ENCODE peak calls at places on chromosomes 11 and 22, in seven cellular contexts. M, D, F, X, O, W and S are unnamed samples.

GRCh38 chr11:65116370-65117205 is 913 bp downstream of the ZNHIT2 start:
- DNase-seq in F (peak), W (peak), X (peak), M (peak), D (no peak), O (peak), S (peak)

GRCh38 chr11:74783241-74783871 is 34.7 kb downstream of the RNF169 start:
- DNase-seq in W (no peak), O (no peak), X (no peak), M (no peak), F (no peak), D (peak), S (no peak)

GRCh38 chr11:113449743-113450142 is 25.5 kb downstream of the DRD2 start:
- DNase-seq in M (no peak), O (no peak), W (no peak), D (no peak), X (no peak), F (no peak), S (no peak)

GRCh38 chr11:134411887-134412507 is at the start of gene B3GAT1:
- DNase-seq in F (no peak), O (peak), D (no peak), M (no peak), W (no peak), X (peak), S (peak)

GRCh38 chr11:45662665-45663485 is 2.5 kb downstream of the CHST1 start:
- DNase-seq in O (no peak), F (no peak), W (no peak), D (peak), M (no peak), X (no peak), S (no peak)

GRCh38 chr11:102111787-102112653 is 1.8 kb downstream of the YAP1 start:
- DNase-seq in D (no peak), O (no peak), X (no peak), W (peak), M (peak), F (no peak), S (no peak)

GRCh38 chr11:69440876-69441275 is 40.6 kb upstream of the LINC01488 start:
- DNase-seq in W (no peak), F (no peak), D (no peak), M (no peak), O (no peak), X (no peak), S (no peak)

GRCh38 chr11:111960916-111961315 is 23.8 kb downstream of the DIXDC1 start:
- DNase-seq in W (peak), M (peak), O (no peak), F (peak), D (no peak), X (no peak), S (no peak)

GRCh38 chr22:20002098-20002497 is 14.5 kb downstream of the ARVCF start:
- DNase-seq in O (no peak), X (no peak), D (no peak), M (no peak), F (peak), W (no peak), S (no peak)

GRCh38 chr11:12224537-12224893 is 114.1 kb downstream of the MICAL2 start:
- DNase-seq in W (peak), M (peak), O (no peak), D (no peak), X (no peak), F (peak), S (peak)

GRCh38 chr11:129503646-129504045 is 128.0 kb downstream of the BARX2 start:
- DNase-seq in M (no peak), D (no peak), W (no peak), O (no peak), F (no peak), X (no peak), S (no peak)

GRCh38 chr11:93775289-93775688 is 8.8 kb upstream of the MED17 start:
- DNase-seq in O (peak), X (peak), M (no peak), D (no peak), F (no peak), W (no peak), S (no peak)

GRCh38 chr11:59992420-59992819 is 24.6 kb upstream of the OOSP4B start:
- DNase-seq in D (no peak), M (no peak), O (no peak), F (no peak), W (no peak), X (no peak), S (no peak)

GRCh38 chr11:44814881-44815592 is 88.3 kb downstream of the TSPAN18 start:
- DNase-seq in W (no peak), D (no peak), M (no peak), X (no peak), O (no peak), F (no peak), S (no peak)

GRCh38 chr11:79404325-79404724 is 36.5 kb downstream of the TENM4 start:
- DNase-seq in D (no peak), M (no peak), O (no peak), X (no peak), W (no peak), F (no peak), S (no peak)

GRCh38 chr11:40306938-40307548 is 1152.4 kb downstream of the LRRC4C start:
- DNase-seq in W (no peak), D (no peak), M (no peak), X (no peak), O (peak), F (no peak), S (peak)

GRCh38 chr22:40426671-40427070 is 56.3 kb downstream of the SGSM3 start:
- DNase-seq in X (no peak), O (no peak), D (no peak), F (peak), W (no peak), M (no peak), S (no peak)

GRCh38 chr11:107688322-107688918 is 23.4 kb downstream of the SLN start:
- DNase-seq in F (no peak), O (no peak), W (no peak), D (no peak), M (no peak), X (no peak), S (no peak)

GRCh38 chr11:131955901-131956300 is 585.5 kb downstream of the NTM start:
- DNase-seq in W (no peak), X (peak), F (no peak), O (no peak), D (no peak), M (no peak), S (no peak)

GRCh38 chr11:85626496-85626895 is 648 bp downstream of the DLG2 start:
- DNase-seq in F (no peak), M (peak), O (no peak), W (no peak), D (no peak), X (no peak), S (no peak)

GRCh38 chr22:30694638-30695350 is at the start of gene OSBP2:
- DNase-seq in X (peak), F (peak), D (no peak), M (peak), W (peak), O (peak), S (peak)

GRCh38 chr11:86571273-86571948 is 101.0 kb downstream of the ME3 start:
- DNase-seq in F (no peak), X (peak), W (peak), O (peak), M (no peak), D (no peak), S (no peak)

GRCh38 chr11:83945953-83946352 is 659.8 kb upstream of the CCDC90B start:
- DNase-seq in F (no peak), M (no peak), D (no peak), W (no peak), O (no peak), X (no peak), S (no peak)

GRCh38 chr11:72354356-72355115 is 79.8 kb downstream of the CLPB start:
- DNase-seq in X (no peak), M (no peak), D (peak), W (no peak), O (no peak), F (no peak), S (no peak)

GRCh38 chr11:104151404-104152204 is 12.3 kb downstream of the PDGFD start:
- DNase-seq in W (no peak), M (no peak), X (no peak), D (no peak), F (no peak), O (no peak), S (no peak)

GRCh38 chr11:14029971-14030531 is 67.5 kb downstream of the SPON1 start:
- DNase-seq in D (peak), O (no peak), F (peak), W (peak), M (peak), X (no peak), S (no peak)

GRCh38 chr22:50189849-50190181 is 4.1 kb downstream of the TRABD start:
- DNase-seq in O (no peak), W (peak), F (no peak), D (no peak), X (no peak), M (no peak), S (no peak)

GRCh38 chr11:3853935-3854659 is 1.4 kb upstream of the STIM1 start:
- DNase-seq in M (peak), X (no peak), D (no peak), W (peak), O (no peak), F (peak), S (peak)

GRCh38 chr22:20624161-20624616 is 116.8 kb downstream of the MED15 start:
- DNase-seq in W (no peak), X (no peak), F (no peak), O (no peak), D (no peak), M (no peak), S (peak)

GRCh38 chr22:20427104-20427944 is 10.3 kb downstream of the SCARF2 start:
- DNase-seq in D (no peak), M (no peak), X (no peak), O (no peak), W (no peak), F (no peak), S (peak)

GRCh38 chr11:71530602-71531001 is 3.5 kb downstream of the KRTAP5-7 start:
- DNase-seq in X (no peak), W (no peak), D (no peak), O (no peak), F (no peak), M (no peak), S (no peak)

GRCh38 chr11:20131744-20132666 is 28.3 kb downstream of the DBX1 start:
- DNase-seq in F (peak), M (peak), X (peak), O (peak), D (no peak), W (peak), S (peak)

GRCh38 chr11:10634407-10634806 is 59.1 kb downstream of the IRAG1 start:
- DNase-seq in W (no peak), M (no peak), O (no peak), D (no peak), F (no peak), X (no peak), S (no peak)

GRCh38 chr11:96275807-96276594 is 67.0 kb downstream of the MAML2 start:
- DNase-seq in M (no peak), W (no peak), O (no peak), X (no peak), D (no peak), F (no peak), S (no peak)

GRCh38 chr11:114892381-114893197 is 214.3 kb downstream of the NXPE2 start:
- DNase-seq in M (no peak), X (peak), W (peak), D (no peak), F (no peak), O (peak), S (peak)

GRCh38 chr11:67630943-67631331 is 1.2 kb upstream of the NUDT8 start:
- DNase-seq in W (no peak), M (no peak), D (no peak), O (no peak), F (no peak), X (no peak), S (no peak)
- TF ChIP-seq CTCF in W (no peak), M (no peak), D (no peak), O (no peak), F (no peak), X (peak), S (no peak)

GRCh38 chr11:18222814-18223421 is 13.7 kb downstream of the SAA4 start:
- DNase-seq in M (no peak), O (no peak), F (no peak), X (no peak), D (no peak), W (no peak), S (no peak)

GRCh38 chr11:18223937-18224387 is 12.6 kb downstream of the SAA4 start:
- DNase-seq in M (no peak), W (no peak), F (no peak), X (no peak), D (no peak), O (no peak), S (no peak)

GRCh38 chr11:18225906-18226305 is 10.7 kb downstream of the SAA4 start:
- DNase-seq in O (no peak), M (no peak), X (no peak), D (no peak), F (no peak), W (no peak), S (no peak)

DNA sequence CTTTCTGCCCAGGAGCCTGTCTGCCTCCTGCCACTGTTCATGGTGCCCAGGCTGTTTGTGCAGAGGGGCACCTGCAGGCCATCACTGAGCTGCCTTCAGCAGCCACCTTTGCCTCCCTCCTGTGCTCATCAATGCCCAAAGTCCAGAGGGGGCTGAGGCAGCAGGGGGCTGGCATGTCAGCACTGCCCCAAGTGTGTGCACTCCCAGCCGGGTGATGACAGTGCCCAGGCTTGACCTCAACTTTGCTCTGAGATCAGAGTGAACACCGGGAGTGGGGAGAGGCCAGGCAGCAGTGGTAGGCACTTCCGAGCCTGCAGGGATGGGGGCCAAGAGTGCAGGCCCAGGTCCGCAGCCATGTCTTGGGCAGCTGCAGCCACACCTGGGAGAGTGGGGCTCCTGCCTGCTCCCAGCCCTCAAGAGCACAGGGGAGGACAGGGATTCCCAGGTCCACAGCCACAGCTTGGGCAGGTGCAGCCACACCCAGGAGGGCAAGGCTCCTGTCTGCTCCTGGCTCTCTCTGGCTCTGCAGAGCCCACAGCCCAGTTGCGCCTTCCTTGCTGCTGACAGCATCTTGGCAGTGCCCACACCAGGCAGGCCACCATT is 15.2 kb downstream of the SAA4 start:
- DNase-seq in O (no peak), M (no peak), W (no peak), X (no peak), F (no peak), D (no peak), S (no peak)
- TF ChIP-seq CTCF in O (no peak), M (no peak), W (no peak), X (no peak), F (no peak), D (no peak), S (no peak)

DNA sequence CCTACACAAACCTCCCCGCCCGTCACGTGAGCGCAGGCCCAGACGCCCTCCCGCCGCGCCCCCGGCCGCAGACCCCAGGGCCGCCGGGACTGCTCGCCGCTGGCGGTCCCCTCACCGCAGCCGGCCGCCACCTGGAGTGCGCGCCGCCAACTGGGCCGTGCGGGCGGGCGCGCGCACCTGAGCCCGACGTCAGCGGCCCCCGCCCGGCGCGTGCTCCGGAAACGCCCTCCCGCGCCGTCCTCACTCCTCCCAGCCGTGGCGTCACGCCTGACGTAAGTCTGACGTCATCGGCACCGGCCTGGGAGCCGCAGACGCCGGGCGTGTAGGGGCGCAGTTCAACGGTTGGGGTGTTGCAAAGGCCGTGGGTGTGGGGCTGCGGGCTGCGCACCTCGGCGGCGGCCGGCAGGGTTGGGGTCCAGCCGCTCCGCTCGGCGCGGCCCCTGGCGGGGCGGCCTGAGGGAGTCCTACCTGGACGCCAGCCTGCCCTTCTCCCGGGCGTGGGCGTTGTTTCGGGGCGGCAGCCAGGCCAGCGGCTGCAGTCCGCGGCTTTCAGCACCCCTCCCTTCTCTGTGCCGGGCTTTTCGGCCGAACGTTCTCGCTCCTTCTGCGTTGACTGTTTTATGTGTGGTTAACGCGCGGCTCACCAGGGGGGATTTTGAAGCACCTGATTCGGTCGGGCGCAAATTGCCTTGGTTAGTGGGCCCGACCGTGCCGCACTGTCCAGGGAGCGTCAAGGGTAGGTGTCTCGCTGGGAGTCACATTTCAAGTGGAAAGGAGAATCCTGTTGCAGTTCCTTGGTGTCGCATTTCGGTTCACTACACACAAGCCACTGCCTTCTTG is at the start of gene JOSD1:
- DNase-seq in D (peak), W (peak), F (peak), O (peak), X (peak), M (peak), S (peak)
- TF ChIP-seq CTCF in D (no peak), W (no peak), F (no peak), O (no peak), X (no peak), M (no peak), S (no peak)

DNA sequence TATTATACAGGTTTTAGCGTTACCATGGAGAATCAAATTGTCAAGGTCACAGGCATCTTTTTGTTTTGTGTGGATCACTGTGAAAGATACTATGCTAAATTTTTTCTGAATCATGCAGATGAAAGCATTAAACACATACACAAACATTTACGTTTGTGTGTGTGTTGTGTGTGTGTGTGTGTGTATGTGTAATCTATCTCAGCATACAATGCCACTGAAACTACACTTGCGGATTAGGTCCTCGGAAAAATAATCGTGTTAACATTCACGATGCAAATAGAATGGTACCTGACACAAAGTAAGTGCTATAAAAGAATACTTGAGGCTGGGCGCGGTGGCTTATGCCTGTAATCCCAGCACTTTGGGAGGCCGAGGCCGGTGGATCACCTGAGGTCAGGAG is 41.9 kb upstream of the TOP3B start:
- DNase-seq in M (no peak), W (no peak), D (no peak), F (no peak), O (no peak), X (no peak), S (no peak)
- TF ChIP-seq CTCF in M (no peak), W (no peak), D (no peak), F (no peak), O (no peak), X (no peak), S (no peak)

GRCh38 chr11:122637538-122637937 is 18.0 kb upstream of the UBASH3B start:
- DNase-seq in F (no peak), W (no peak), M (no peak), X (no peak), D (no peak), O (no peak), S (no peak)

GRCh38 chr11:122632178-122632824 is 23.2 kb upstream of the UBASH3B start:
- DNase-seq in M (no peak), X (no peak), F (no peak), D (no peak), O (no peak), W (no peak), S (no peak)

GRCh38 chr11:122628691-122629555 is 26.6 kb upstream of the UBASH3B start:
- DNase-seq in X (peak), D (no peak), W (peak), F (peak), M (peak), O (peak), S (peak)

GRCh38 chr11:122634507-122634906 is 21.0 kb upstream of the UBASH3B start:
- DNase-seq in F (peak), D (no peak), O (peak), W (peak), M (peak), X (no peak), S (no peak)

DNA sequence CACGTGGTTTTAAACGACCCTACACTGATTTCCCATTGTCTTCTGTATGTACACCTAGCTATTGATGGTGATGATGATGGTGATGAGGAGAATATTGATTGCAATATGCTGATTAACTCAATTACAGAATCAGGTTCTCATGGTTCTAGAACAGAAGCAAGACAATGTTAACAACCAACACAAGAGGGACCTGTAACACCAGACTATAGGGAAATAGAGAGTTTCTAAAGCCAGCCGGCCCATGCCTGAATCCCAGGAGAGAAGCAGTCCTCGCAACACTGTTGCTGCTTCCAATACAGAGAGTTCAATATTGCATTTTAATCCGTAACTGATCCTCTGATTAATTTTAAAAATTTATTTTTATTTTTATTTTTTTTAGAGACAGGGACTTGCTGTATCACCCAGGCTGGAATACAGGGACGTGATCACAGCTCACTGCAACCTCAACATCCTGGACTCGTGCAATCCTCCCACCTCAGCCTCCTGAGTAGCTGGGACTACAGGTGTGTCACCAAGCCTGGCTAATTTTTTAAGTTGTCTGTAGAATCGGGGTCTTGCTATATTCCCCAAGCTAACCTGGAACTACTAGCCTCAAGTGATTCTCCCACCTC is 22.2 kb upstream of the UBASH3B start:
- DNase-seq in O (peak), F (no peak), D (no peak), X (peak), W (no peak), M (no peak), S (peak)
- TF ChIP-seq CTCF in O (no peak), F (peak), D (peak), X (peak), W (no peak), M (no peak), S (peak)